ENCODE peak calls at places on chromosomes 11 and 22, in eight cellular contexts. W is psoas muscle, U is colonic mucosa, B is right lobe of liver, R is adrenal gland, I is uterus, J is tibial nerve, O is hepatocyte. M is an unnamed sample. For H3K36me3, the result is how much of the 10 kb centered on the place peaks cover.

GRCh38 chr11:20620988-20621387 is 21.6 kb downstream of the SLC6A5 start:
- DNase-seq in U (no peak), O (no peak), I (no peak), J (no peak), B (no peak), W (no peak), R (no peak), M (no peak)

GRCh38 chr22:41240377-41241132 is at the start of gene CHADL:
- DNase-seq in U (no peak), I (no peak), W (no peak), B (no peak), J (no peak), R (no peak), O (no peak), M (no peak)

GRCh38 chr11:114964676-114965214 is 286.4 kb downstream of the NXPE2 start:
- DNase-seq in U (no peak), J (no peak), O (peak), B (no peak), R (no peak), W (no peak), I (no peak), M (no peak)

GRCh38 chr11:2565447-2566222 is 120.8 kb downstream of the KCNQ1 start:
- DNase-seq in O (no peak), B (peak), I (no peak), R (no peak), U (no peak), W (peak), J (no peak), M (no peak)

GRCh38 chr11:102179366-102179765 is 69.1 kb downstream of the YAP1 start:
- DNase-seq in U (no peak), W (no peak), R (peak), B (no peak), I (no peak), O (no peak), J (no peak), M (no peak)

GRCh38 chr11:2089536-2090165 is 49.5 kb downstream of the IGF2 start:
- DNase-seq in U (no peak), O (peak), R (no peak), I (no peak), B (no peak), W (peak), J (no peak), M (no peak)

GRCh38 chr22:20648306-20648903 is 125.5 kb upstream of the SERPIND1 start:
- DNase-seq in W (no peak), R (no peak), I (no peak), B (no peak), J (no peak), O (no peak), U (no peak), M (no peak)

GRCh38 chr11:62444271-62444833 is 25.5 kb downstream of the SCGB1A1 start:
- DNase-seq in U (peak), J (peak), R (peak), O (no peak), I (peak), B (peak), W (peak), M (no peak)

GRCh38 chr22:42928969-42929837 is 72.1 kb upstream of the ARFGAP3 start:
- DNase-seq in W (no peak), O (no peak), B (no peak), U (no peak), J (peak), I (peak), R (peak), M (no peak)

GRCh38 chr22:49699928-49700498 is 127.7 kb downstream of the BRD1 start:
- DNase-seq in R (no peak), U (no peak), B (no peak), J (no peak), W (no peak), I (no peak), O (no peak), M (no peak)

GRCh38 chr22:49697047-49697446 is 130.6 kb downstream of the BRD1 start:
- DNase-seq in R (no peak), B (no peak), I (no peak), J (no peak), W (no peak), U (no peak), O (no peak), M (no peak)

GRCh38 chr22:49701380-49702067 is 126.1 kb downstream of the BRD1 start:
- DNase-seq in W (no peak), U (no peak), J (no peak), B (no peak), R (no peak), O (no peak), I (no peak), M (no peak)

GRCh38 chr22:49702068-49702397 is 125.6 kb downstream of the BRD1 start:
- DNase-seq in J (no peak), R (no peak), U (no peak), I (no peak), W (no peak), B (no peak), O (no peak), M (no peak)

GRCh38 chr22:49699476-49699875 is 128.2 kb downstream of the BRD1 start:
- DNase-seq in B (no peak), U (no peak), W (no peak), O (no peak), R (no peak), I (no peak), J (no peak), M (no peak)
- H3K4me3 ChIP-seq in B (no peak), U (no peak), W (no peak), O (no peak), R (no peak), I (no peak), J (no peak), M (no peak)

GRCh38 chr11:74723511-74723910 is 7.7 kb downstream of the CHRDL2 start:
- DNase-seq in I (no peak), R (no peak), U (no peak), J (no peak), W (no peak), B (no peak), O (no peak), M (no peak)

GRCh38 chr11:74725701-74726100 is 5.5 kb downstream of the CHRDL2 start:
- DNase-seq in B (no peak), W (no peak), J (no peak), O (no peak), R (no peak), I (no peak), U (no peak), M (no peak)

GRCh38 chr11:74730601-74731260 is 495 bp downstream of the CHRDL2 start:
- DNase-seq in B (no peak), U (no peak), O (no peak), I (no peak), J (no peak), R (no peak), W (no peak), M (no peak)

GRCh38 chr11:74729397-74729796 is 1.8 kb downstream of the CHRDL2 start:
- DNase-seq in U (no peak), B (no peak), I (no peak), W (no peak), O (no peak), J (no peak), R (no peak), M (no peak)

GRCh38 chr11:74726547-74727182 is 4.6 kb downstream of the CHRDL2 start:
- DNase-seq in W (peak), B (peak), O (peak), R (peak), I (peak), U (peak), J (peak), M (no peak)
- TF ChIP-seq CTCF in W (peak), B (peak), O (peak), R (peak), I (peak), U (peak), J (peak), M (peak)

DNA sequence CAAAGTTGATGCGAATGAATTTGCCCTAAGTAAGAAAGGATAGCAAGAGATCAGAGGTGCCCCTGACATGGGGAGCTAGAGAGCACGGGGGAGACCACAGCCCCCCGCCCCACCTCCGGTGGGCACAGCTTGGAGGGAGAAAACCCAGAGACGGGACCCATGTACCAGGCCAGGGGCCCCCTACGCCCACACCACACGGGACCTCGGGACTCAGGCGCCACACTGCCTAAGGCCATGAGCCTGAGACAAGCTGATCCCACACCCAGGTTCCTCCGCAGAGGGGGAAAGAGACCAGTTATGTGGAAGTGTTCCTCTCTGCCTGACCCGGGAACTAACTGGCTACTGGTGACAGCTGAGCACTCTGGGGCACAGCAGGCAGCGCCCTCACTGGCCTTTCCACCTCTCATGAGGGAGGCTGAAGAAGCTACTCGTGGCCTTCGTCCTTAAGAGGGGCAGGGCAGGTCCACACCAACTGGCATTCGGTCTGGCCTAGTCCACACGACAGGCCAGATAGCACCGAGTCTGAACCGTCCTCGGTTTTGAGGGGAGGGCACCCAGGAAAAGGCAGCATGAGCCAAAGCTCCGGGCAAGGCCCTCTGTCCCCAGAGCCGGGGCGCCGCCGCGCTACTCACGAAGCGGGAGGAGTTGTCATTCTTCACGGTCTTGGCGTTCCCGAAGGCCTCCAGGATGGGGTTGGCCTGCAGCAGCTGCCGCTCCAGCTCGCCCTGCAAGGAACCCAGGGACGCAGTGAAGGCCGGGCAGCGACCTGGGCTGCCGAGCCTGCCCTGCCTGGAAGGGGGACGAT is 65.8 kb downstream of the MYH9 start:
- DNase-seq in U (no peak), J (no peak), I (no peak), R (peak), W (no peak), B (no peak), O (no peak), M (no peak)
- H3K36me3 ChIP-seq in U (half or more), J (half or more), I (under half), R (half or more), W (under half), B (under half), O (under half), M (under half)

GRCh38 chr22:21938906-21939305 is 13.7 kb downstream of the PPM1F start:
- DNase-seq in B (no peak), O (no peak), R (no peak), I (no peak), W (no peak), U (no peak), J (no peak), M (no peak)
- H3K4me3 ChIP-seq in B (no peak), O (no peak), R (no peak), I (no peak), W (peak), U (no peak), J (no peak), M (no peak)

GRCh38 chr11:124119103-124119502 is 3.9 kb downstream of the VWA5A start:
- DNase-seq in U (no peak), O (no peak), I (no peak), J (no peak), B (no peak), W (no peak), R (no peak), M (no peak)

GRCh38 chr11:124122123-124122522 is 6.9 kb downstream of the VWA5A start:
- DNase-seq in I (no peak), R (no peak), U (no peak), O (no peak), J (no peak), W (no peak), B (no peak), M (no peak)

DNA sequence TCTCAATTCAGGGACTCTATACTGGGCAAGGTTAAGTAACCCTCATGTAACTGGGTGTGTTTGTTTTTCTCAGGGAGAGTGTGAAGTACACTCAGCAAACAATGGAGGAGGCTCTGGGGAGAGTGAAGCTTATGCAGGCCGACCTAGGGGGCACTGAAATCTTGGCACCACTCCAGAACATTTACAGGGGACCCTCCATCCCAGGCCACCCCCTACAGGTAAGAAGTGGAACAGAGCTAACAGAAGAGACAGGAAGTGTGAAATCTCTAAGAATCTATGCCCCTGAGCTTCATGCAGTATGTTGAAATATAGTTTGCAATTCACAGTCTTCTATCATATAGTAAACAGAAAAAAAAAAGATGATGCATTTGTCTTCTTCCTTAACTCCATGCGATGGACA is 8.3 kb downstream of the VWA5A start:
- DNase-seq in U (no peak), W (no peak), J (no peak), I (no peak), B (no peak), R (no peak), O (peak), M (no peak)
- TF ChIP-seq CTCF in U (no peak), W (no peak), J (no peak), I (no peak), B (no peak), R (no peak), O (no peak), M (no peak)

GRCh38 chr22:38068641-38069371 is 11.6 kb downstream of the PICK1 start:
- DNase-seq in W (peak), I (no peak), R (no peak), B (no peak), O (no peak), J (no peak), U (no peak), M (no peak)

GRCh38 chr22:38067771-38068360 is 10.7 kb downstream of the PICK1 start:
- DNase-seq in W (peak), O (no peak), I (no peak), R (no peak), B (no peak), J (no peak), U (no peak), M (no peak)

GRCh38 chr22:38070250-38070921 is 13.2 kb downstream of the PICK1 start:
- DNase-seq in R (no peak), O (no peak), W (no peak), U (no peak), J (no peak), B (no peak), I (no peak), M (no peak)

GRCh38 chr22:38071421-38072321 is 12.3 kb downstream of the SLC16A8 start:
- DNase-seq in W (peak), R (no peak), O (no peak), J (no peak), U (no peak), B (peak), I (no peak), M (no peak)

DNA sequence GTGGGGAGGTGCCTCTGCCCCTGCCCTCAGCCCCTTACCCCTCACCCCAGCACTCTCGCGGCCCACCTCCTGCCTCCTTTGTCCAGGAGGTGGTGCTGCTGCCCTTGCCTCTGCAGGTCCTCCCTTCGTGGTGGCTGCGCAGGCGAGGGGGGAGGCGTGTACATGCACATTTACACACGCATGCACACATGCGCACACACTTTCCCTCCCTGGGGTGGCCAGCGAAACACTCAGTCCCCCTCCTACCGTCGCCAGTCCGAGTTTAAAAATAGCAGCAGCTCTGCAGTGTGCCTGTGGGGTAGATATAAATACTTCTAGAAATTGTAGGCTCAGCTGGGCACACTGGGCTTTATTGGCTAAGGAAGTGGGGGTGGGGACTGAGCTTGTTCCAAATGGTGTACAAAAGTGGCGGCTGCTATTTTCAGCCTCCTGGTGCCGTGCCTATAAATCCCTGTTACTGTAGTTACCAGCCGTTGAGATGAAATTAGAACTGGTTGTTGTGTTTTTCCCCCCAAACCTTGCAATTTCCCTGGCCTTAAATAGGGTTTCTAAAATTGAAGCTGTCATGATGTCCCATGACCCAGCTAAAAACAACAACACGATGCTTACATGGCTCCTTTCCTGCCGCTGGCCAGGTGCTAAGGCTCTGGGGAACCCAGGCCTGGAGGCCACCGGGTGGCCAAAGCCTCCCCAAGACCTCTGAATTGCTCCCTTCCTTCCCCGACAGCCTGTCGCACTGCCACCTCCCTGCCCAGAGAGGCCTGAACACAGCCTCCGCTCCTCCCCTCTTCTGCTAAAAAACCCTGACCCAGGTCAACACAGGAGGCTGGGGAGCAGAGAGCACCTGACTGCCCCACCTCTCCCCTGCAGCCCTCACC is 12.4 kb downstream of the PICK1 start:
- DNase-seq in O (peak), I (peak), W (peak), J (no peak), B (peak), R (no peak), U (peak), M (no peak)
- H3K36me3 ChIP-seq in O (under half), I (under half), W (under half), J (half or more), B (under half), R (half or more), U (under half), M (under half)

DNA sequence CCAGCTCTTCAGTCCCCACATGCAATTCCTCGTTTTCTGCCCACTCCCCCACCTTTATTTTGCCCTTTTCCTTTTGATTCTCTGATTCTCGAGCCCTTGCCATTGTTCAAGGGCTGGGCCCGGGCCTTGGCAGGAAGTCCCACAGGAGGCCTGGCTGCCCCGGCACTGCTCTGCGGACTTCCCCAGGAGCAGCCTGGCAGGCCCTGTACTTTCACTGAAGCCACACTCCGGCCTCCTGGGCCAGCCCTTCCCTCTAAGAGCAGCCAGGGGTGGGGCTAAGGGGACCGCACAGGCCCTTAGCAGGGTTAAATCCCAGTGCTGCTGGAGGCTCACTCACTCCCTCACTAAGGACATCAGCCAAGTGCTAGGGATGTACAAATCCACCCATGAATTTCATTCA is 4.1 kb downstream of the LRRC32 start:
- DNase-seq in R (peak), J (no peak), U (no peak), W (no peak), O (no peak), B (no peak), I (peak), M (no peak)
- H3K4me3 ChIP-seq in R (peak), J (no peak), U (no peak), W (peak), O (no peak), B (no peak), I (no peak), M (no peak)

GRCh38 chr11:30018443-30018842 is 1.6 kb upstream of the KCNA4 start:
- DNase-seq in I (no peak), U (no peak), R (no peak), B (no peak), O (no peak), J (no peak), W (no peak), M (no peak)

GRCh38 chr11:30019481-30019880 is 2.7 kb upstream of the KCNA4 start:
- DNase-seq in U (no peak), W (no peak), O (no peak), R (no peak), B (no peak), J (no peak), I (no peak), M (no peak)

GRCh38 chr11:30015725-30016449 is 943 bp downstream of the KCNA4 start:
- DNase-seq in U (no peak), I (no peak), R (no peak), J (no peak), W (no peak), B (no peak), O (no peak), M (no peak)

GRCh38 chr11:30017467-30017895 is 651 bp upstream of the KCNA4 start:
- DNase-seq in O (peak), B (no peak), I (no peak), W (no peak), J (no peak), R (no peak), U (no peak), M (no peak)

DNA sequence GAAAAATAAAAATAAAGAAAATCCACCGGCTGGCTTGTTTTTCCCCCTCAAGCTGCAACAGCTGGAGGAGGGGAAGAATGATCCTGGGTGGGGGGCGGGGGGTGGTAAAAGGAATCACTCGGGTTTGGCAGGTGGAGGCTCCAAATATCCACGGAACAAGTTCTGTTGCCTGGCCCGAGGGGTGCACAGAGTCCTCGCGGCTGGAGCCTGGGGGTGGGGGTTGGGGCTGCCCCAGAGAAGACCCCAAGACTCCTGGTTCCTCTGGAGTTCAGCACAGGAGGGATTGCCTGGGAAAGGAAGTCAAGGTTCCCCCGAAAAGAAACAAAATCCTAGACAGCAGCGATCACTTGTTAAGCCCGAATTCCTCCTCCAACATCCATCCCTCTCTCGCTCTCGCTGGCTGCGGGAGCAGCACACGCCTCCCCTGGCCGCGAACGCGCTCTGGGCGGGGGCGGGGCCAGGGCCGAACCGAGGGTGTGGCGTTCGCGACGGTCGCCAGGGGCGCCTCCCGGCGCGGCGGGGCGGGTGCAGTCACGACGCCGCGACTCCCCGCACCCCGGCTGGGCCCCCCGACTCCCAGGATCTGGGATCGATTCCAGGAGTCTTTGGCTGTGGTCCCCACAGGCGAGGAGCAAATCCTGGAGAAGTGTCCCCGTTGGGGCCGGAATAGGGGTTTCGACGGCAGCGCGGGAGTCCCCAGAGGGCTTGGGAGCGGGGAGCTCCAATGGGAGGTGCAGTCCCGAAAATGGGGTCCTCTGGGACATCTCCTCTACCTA is at the start of gene KCNA4:
- DNase-seq in W (no peak), U (no peak), J (no peak), R (peak), B (no peak), I (no peak), O (peak), M (no peak)
- TF ChIP-seq CTCF in W (no peak), U (no peak), J (no peak), R (no peak), B (no peak), I (no peak), O (peak), M (no peak)

M was measured in kidney epithelial cell.